ENCODE peak calls at places on chromosome 20, in six cellular contexts. Y is GM12865, O is HL-60, B is coronary artery, Q is tibial artery, M is tibial nerve. Z is an unnamed sample.
A peak's percentile ranks its signal among the peaks of the same experiment; 100 is the strongest.

GRCh38 chr20:17790308-17790707 is 90.5 kb downstream of the BANF2 start:
- DNase-seq in Y (no peak), O (no peak), B (no peak), Q (no peak), M (no peak), Z (no peak)

GRCh38 chr20:18979132-18979531 is 165.5 kb downstream of the SCP2D1 start:
- DNase-seq in Y (no peak), O (no peak), B (no peak), Q (no peak), M (no peak), Z (no peak)

GRCh38 chr20:62675156-62675871 is 33.0 kb downstream of the SLCO4A1 start:
- DNase-seq in Y (no peak), O (peak; percentile 85), B (no peak), Q (no peak), M (no peak), Z (no peak)

GRCh38 chr20:10551732-10552724 is 116.9 kb downstream of the SLX4IP start:
- DNase-seq in Y (peak; percentile 41), O (peak; percentile 38), B (no peak), Q (no peak), M (no peak), Z (peak; percentile 27)

GRCh38 chr20:40477805-40478204 is 211.2 kb downstream of the MAFB start:
- DNase-seq in Y (no peak), O (no peak), B (no peak), Q (peak; percentile 40), M (no peak), Z (no peak)

GRCh38 chr20:4373454-4373853 is 348.3 kb upstream of the PRND start:
- DNase-seq in Y (no peak), O (no peak), B (no peak), Q (no peak), M (no peak), Z (no peak)

GRCh38 chr20:39269031-39269461 is 306.9 kb downstream of the DHX35 start:
- DNase-seq in Y (peak; percentile 52), O (peak; percentile 26), B (no peak), Q (peak; percentile 42), M (peak; percentile 59), Z (peak; percentile 67)

GRCh38 chr20:57118107-57118769 is 148.2 kb downstream of the BMP7 start:
- DNase-seq in Y (no peak), O (no peak), B (no peak), Q (no peak), M (no peak), Z (no peak)

GRCh38 chr20:20498081-20498861 is 130.4 kb downstream of the INSM1 start:
- DNase-seq in Y (no peak), O (no peak), B (no peak), Q (no peak), M (no peak), Z (no peak)

GRCh38 chr20:39916236-39916635 is 772.8 kb downstream of the MAFB start:
- DNase-seq in Y (no peak), O (no peak), B (no peak), Q (no peak), M (no peak), Z (no peak)

GRCh38 chr20:8408587-8409307 is 276.7 kb downstream of the PLCB1 start:
- DNase-seq in Y (no peak), O (no peak), B (no peak), Q (no peak), M (no peak), Z (no peak)

GRCh38 chr20:63409834-63410435 is 48.8 kb upstream of the CHRNA4 start:
- DNase-seq in Y (no peak), O (no peak), B (no peak), Q (no peak), M (no peak), Z (no peak)

GRCh38 chr20:32672315-32672981 is 1.3 kb downstream of the C20orf203 start:
- DNase-seq in Y (peak; percentile 35), O (peak; percentile 88), B (no peak), Q (no peak), M (no peak), Z (no peak)

GRCh38 chr20:58583586-58583985 is 67.5 kb upstream of the STX16 start:
- DNase-seq in Y (no peak), O (no peak), B (no peak), Q (peak; percentile 5), M (no peak), Z (no peak)
- TF ChIP-seq CTCF in Y (no peak), O (no peak), B (no peak), Q (no peak), M (no peak), Z (no peak)

DNA sequence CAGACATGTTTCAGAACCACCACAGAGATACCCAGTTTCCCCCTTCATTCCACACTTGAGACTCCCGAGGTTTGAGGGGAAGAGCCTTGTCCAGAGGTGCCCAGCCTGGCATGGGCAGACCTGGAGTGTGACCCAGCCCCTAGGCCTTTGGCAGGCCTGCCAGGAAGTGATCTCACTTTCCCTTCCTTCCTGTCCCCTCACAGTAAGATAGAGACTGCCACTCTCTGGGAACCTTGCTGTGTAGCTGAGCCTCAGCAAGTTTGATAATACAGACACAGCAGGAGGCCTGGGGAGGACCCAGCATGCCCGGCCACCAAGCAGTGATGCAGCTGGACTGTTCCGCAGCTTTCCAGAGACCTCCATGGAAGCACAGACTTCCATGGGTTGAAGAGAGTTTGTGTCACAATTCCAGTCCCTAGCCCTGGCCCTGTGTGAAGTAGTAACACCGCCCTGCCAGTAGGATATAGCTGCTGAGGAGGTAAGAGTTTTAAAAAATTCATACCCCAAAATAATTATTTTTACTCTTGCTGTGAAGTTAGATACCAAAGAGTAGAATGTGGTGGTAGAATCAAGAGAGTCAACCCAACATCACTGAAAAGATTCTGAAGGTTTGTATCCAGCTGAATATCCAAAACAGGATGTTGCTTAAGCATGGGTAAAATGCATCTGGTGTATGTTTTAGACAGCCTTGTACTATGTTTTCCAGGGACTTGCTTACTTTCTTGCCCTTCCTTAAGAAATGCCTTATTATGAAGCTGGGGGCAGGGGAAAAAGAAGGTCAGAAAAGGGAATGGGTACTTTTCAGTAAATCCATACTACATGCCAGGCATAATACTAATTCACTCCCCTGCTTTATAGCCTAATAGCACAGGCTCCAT is 16.3 kb downstream of the PKIG start:
- DNase-seq in Y (peak; percentile 68), O (no peak), B (no peak), Q (peak; percentile 53), M (no peak), Z (no peak)
- TF ChIP-seq CTCF in Y (peak; percentile 27), O (no peak), B (no peak), Q (peak; percentile 13), M (no peak), Z (peak; percentile 2)

GRCh38 chr20:46674253-46675083 is 14.8 kb downstream of the TP53RK start:
- DNase-seq in Y (no peak), O (no peak), B (no peak), Q (no peak), M (no peak), Z (no peak)
- TF ChIP-seq CTCF in Y (no peak), O (no peak), B (no peak), Q (no peak), M (no peak), Z (no peak)

GRCh38 chr20:48350291-48350988 is 477.4 kb downstream of the PREX1 start:
- DNase-seq in Y (peak; percentile 67), O (no peak), B (no peak), Q (no peak), M (no peak), Z (no peak)
- TF ChIP-seq CTCF in Y (peak; percentile 51), O (no peak), B (no peak), Q (no peak), M (no peak), Z (peak; percentile 51)